ENCODE peak calls at places on chromosome 21, in nine cellular contexts. E is stimulated activated CD4-positive, alpha-beta T cell treated with anti-CD3 and anti-CD28 coated beads, Interleukin-2, amount 100 ng/mL, for 48 hours; G is HEK293T; R is amniotic stem cell; A is psoas muscle; H is NCI-H1092; P is NCI-H345; X is stimulated activated CD8-positive, alpha-beta memory T cell treated with anti-CD3 and anti-CD28 coated beads, Interleukin-4, amount 100 ng/mL, for 48 hours; T is activated CD4-positive, alpha-beta T cell treated with anti-CD3 and anti-CD28 coated beads for 36 hours. W is an unnamed sample.
A peak's percentile ranks its signal among the peaks of the same experiment; 100 is the strongest.

GRCh38 chr21:37751268-37751975 is 164.8 kb downstream of the KCNJ6 start:
- DNase-seq in R (no peak), G (no peak), E (no peak), P (no peak), H (no peak), X (no peak), A (no peak), T (no peak), W (no peak)

GRCh38 chr21:35427320-35428040 is 378.4 kb upstream of the RUNX1 start:
- DNase-seq in P (no peak), X (no peak), E (no peak), A (no peak), T (no peak), G (no peak), H (no peak), R (no peak), W (no peak)

GRCh38 chr21:36325373-36326010 is 5.5 kb downstream of the MORC3 start:
- DNase-seq in T (no peak), A (no peak), E (no peak), H (no peak), P (no peak), R (no peak), G (no peak), X (no peak), W (no peak)

GRCh38 chr21:34595457-34595856 is 19.5 kb downstream of the RCAN1 start:
- DNase-seq in P (peak; percentile 26), T (no peak), X (no peak), A (no peak), G (no peak), H (no peak), E (no peak), R (no peak), W (no peak)

GRCh38 chr21:33966324-33966949 is 50.8 kb upstream of the ATP5PO start:
- DNase-seq in G (no peak), H (no peak), A (no peak), X (no peak), P (no peak), R (no peak), E (no peak), T (no peak), W (no peak)

GRCh38 chr21:15978158-15978805 is 248.5 kb downstream of the USP25 start:
- DNase-seq in P (no peak), R (no peak), E (no peak), A (no peak), T (no peak), X (no peak), H (no peak), G (no peak), W (no peak)

GRCh38 chr21:45511661-45512431 is 30.4 kb downstream of the SLC19A1 start:
- DNase-seq in E (no peak), P (no peak), H (no peak), R (no peak), T (no peak), G (no peak), X (no peak), A (peak; percentile 42), W (no peak)

GRCh38 chr21:44947930-44948331 is 8.1 kb downstream of the SLX9 start:
- DNase-seq in E (no peak), R (no peak), T (no peak), H (no peak), G (no peak), P (no peak), X (no peak), A (peak; percentile 97), W (no peak)

GRCh38 chr21:16258834-16259611 is 529.2 kb downstream of the USP25 start:
- DNase-seq in P (no peak), H (no peak), R (no peak), E (no peak), G (no peak), A (no peak), T (no peak), X (no peak), W (no peak)